ENCODE peak calls at places on chromosomes 2 and 18, in eight cellular contexts. T is colonic mucosa, A is ovary, Y is pancreas, G is heart left ventricle, E is gastrocnemius medialis, X is hepatocyte, U is GM23338. O is an unnamed sample.

GRCh38 chr2:110153416-110153815 is 37.8 kb upstream of the MALL start:
- DNase-seq in T (no peak), A (no peak), Y (no peak), G (no peak), E (no peak), X (no peak), U (no peak), O (no peak)

GRCh38 chr2:234091432-234091879 is 41.0 kb downstream of the SPP2 start:
- DNase-seq in T (no peak), A (no peak), Y (no peak), G (no peak), E (no peak), X (no peak), U (peak), O (no peak)

GRCh38 chr18:12921178-12921577 is 26.6 kb upstream of the SEH1L start:
- DNase-seq in T (no peak), A (no peak), Y (no peak), G (no peak), E (no peak), X (no peak), U (no peak), O (no peak)

GRCh38 chr2:937530-937929 is 13.1 kb upstream of the SNTG2 start:
- DNase-seq in T (no peak), A (no peak), Y (no peak), G (no peak), E (no peak), X (no peak), U (no peak), O (no peak)

GRCh38 chr2:183037660-183038340 is 457 bp downstream of the NCKAP1 start:
- DNase-seq in T (peak), A (peak), Y (peak), G (peak), E (peak), X (peak), U (peak), O (peak)

GRCh38 chr18:58997811-58998337 is 133.2 kb downstream of the ZNF532 start:
- DNase-seq in T (no peak), A (no peak), Y (no peak), G (peak), E (peak), X (no peak), U (no peak), O (no peak)

GRCh38 chr2:107430596-107431266 is 396.0 kb upstream of the RGPD4 start:
- DNase-seq in T (no peak), A (no peak), Y (no peak), G (no peak), E (no peak), X (no peak), U (no peak), O (no peak)

GRCh38 chr18:23569299-23570063 is 16.8 kb downstream of the NPC1 start:
- DNase-seq in T (no peak), A (no peak), Y (no peak), G (no peak), E (no peak), X (no peak), U (no peak), O (no peak)

GRCh38 chr18:78904179-78904531 is 75.5 kb upstream of the SALL3 start:
- DNase-seq in T (no peak), A (no peak), Y (no peak), G (no peak), E (no peak), X (no peak), U (no peak), O (no peak)

GRCh38 chr18:74040459-74041332 is 106.9 kb downstream of the FBXO15 start:
- DNase-seq in T (peak), A (no peak), Y (peak), G (no peak), E (no peak), X (peak), U (peak), O (peak)

GRCh38 chr2:55415300-55415699 is 4.4 kb downstream of the CCDC88A start:
- DNase-seq in T (no peak), A (no peak), Y (no peak), G (no peak), E (no peak), X (no peak), U (no peak), O (no peak)

GRCh38 chr2:216424305-216424704 is 12.0 kb downstream of the SMARCAL1 start:
- DNase-seq in T (no peak), A (no peak), Y (no peak), G (no peak), E (no peak), X (no peak), U (no peak), O (no peak)

GRCh38 chr2:152456262-152456661 is 121.3 kb downstream of the FMNL2 start:
- DNase-seq in T (no peak), A (no peak), Y (no peak), G (no peak), E (no peak), X (no peak), U (no peak), O (no peak)

GRCh38 chr2:234422242-234422641 is 74.6 kb downstream of the ARL4C start:
- DNase-seq in T (no peak), A (no peak), Y (no peak), G (no peak), E (no peak), X (peak), U (no peak), O (no peak)

GRCh38 chr2:3547915-3548314 is 10.2 kb downstream of the RNASEH1 start:
- DNase-seq in T (no peak), A (no peak), Y (no peak), G (no peak), E (no peak), X (no peak), U (no peak), O (no peak)

GRCh38 chr2:152335016-152335850 is at the start of gene FMNL2:
- DNase-seq in T (peak), A (peak), Y (peak), G (peak), E (peak), X (peak), U (peak), O (peak)

GRCh38 chr2:29990112-29990511 is 68.7 kb upstream of the ALK start:
- DNase-seq in T (no peak), A (no peak), Y (no peak), G (no peak), E (no peak), X (no peak), U (no peak), O (no peak)

GRCh38 chr18:46502444-46502843 is 154.6 kb downstream of the LOXHD1 start:
- DNase-seq in T (no peak), A (no peak), Y (no peak), G (no peak), E (no peak), X (peak), U (peak), O (peak)

GRCh38 chr2:3349211-3349693 is 28.4 kb downstream of the EIPR1 start:
- DNase-seq in T (no peak), A (no peak), Y (no peak), G (no peak), E (no peak), X (no peak), U (no peak), O (no peak)

GRCh38 chr2:224958466-224958857 is 83.8 kb downstream of the DOCK10 start:
- DNase-seq in T (no peak), A (no peak), Y (no peak), G (no peak), E (no peak), X (peak), U (no peak), O (no peak)

GRCh38 chr2:59885536-59885935 is 667.9 kb downstream of the BCL11A start:
- DNase-seq in T (no peak), A (no peak), Y (no peak), G (no peak), E (no peak), X (no peak), U (peak), O (no peak)

GRCh38 chr2:195659114-195659513 is 2.1 kb downstream of the SLC39A10 start:
- DNase-seq in T (no peak), A (no peak), Y (no peak), G (no peak), E (no peak), X (no peak), U (no peak), O (no peak)

GRCh38 chr2:225543626-225544025 is 144.1 kb downstream of the NYAP2 start:
- DNase-seq in T (no peak), A (no peak), Y (no peak), G (no peak), E (no peak), X (no peak), U (no peak), O (no peak)

GRCh38 chr2:127679680-127680361 is 4.5 kb upstream of the LIMS2 start:
- DNase-seq in T (no peak), A (no peak), Y (no peak), G (no peak), E (no peak), X (no peak), U (no peak), O (no peak)
- H3K27ac ChIP-seq in T (no peak), A (no peak), Y (no peak), G (peak), E (no peak), X (no peak), U (no peak), O (no peak)

DNA sequence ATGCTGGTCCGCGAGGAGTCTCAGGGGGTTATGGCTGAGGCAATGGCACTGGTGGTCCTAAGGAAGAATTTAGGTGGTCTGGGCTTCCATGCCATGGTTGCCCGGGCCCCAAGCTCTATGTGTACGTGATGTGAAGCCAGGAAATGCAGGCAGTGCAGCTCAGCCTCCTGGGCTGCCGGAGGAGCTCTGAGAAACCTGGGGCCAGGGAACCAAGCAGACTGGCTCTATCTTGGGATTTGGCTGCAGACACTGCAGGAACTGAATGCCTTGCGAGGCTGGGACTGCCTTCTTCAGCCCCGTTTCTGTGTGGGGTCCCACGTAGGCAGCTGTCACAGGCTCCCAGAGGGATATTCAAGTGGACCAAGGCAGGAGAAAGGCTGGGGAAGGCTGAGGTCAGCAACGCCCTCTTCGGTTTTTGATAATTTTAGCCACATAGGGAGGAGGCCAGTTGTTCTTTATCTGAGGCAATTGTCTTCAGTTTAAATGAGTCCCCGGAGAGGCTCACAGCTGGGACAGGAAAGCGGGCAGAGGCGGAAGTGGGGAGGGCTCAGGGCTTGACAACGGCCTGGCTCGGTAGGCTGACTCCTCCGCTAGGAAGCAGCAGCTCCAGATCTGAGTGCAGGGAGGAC is 77.7 kb downstream of the RHOB start:
- DNase-seq in T (no peak), A (no peak), Y (no peak), G (peak), E (no peak), X (no peak), U (no peak), O (no peak)
- H3K4me3 ChIP-seq in T (no peak), A (no peak), Y (no peak), G (no peak), E (no peak), X (no peak), U (no peak), O (peak)

GRCh38 chr2:46333912-46334311 is 36.7 kb downstream of the EPAS1 start:
- DNase-seq in T (no peak), A (no peak), Y (no peak), G (no peak), E (no peak), X (no peak), U (peak), O (no peak)

GRCh38 chr2:46336560-46336959 is 39.4 kb downstream of the EPAS1 start:
- DNase-seq in T (no peak), A (no peak), Y (no peak), G (no peak), E (no peak), X (no peak), U (no peak), O (no peak)

GRCh38 chr2:46334389-46335345 is 37.5 kb downstream of the EPAS1 start:
- DNase-seq in T (no peak), A (no peak), Y (no peak), G (no peak), E (no peak), X (no peak), U (peak), O (no peak)

GRCh38 chr2:46335966-46336436 is 38.8 kb downstream of the EPAS1 start:
- DNase-seq in T (peak), A (no peak), Y (no peak), G (no peak), E (no peak), X (peak), U (no peak), O (no peak)

GRCh38 chr2:46335404-46335965 is 38.3 kb downstream of the EPAS1 start:
- DNase-seq in T (peak), A (peak), Y (no peak), G (peak), E (no peak), X (peak), U (peak), O (peak)
- H3K27ac ChIP-seq in T (peak), A (peak), Y (peak), G (peak), E (peak), X (peak), U (no peak), O (no peak)

GRCh38 chr2:150293771-150294170 is 193.7 kb downstream of the RND3 start:
- DNase-seq in T (no peak), A (no peak), Y (no peak), G (no peak), E (no peak), X (no peak), U (no peak), O (no peak)
- H3K4me3 ChIP-seq in T (no peak), A (no peak), Y (no peak), G (no peak), E (no peak), X (no peak), U (no peak), O (no peak)

DNA sequence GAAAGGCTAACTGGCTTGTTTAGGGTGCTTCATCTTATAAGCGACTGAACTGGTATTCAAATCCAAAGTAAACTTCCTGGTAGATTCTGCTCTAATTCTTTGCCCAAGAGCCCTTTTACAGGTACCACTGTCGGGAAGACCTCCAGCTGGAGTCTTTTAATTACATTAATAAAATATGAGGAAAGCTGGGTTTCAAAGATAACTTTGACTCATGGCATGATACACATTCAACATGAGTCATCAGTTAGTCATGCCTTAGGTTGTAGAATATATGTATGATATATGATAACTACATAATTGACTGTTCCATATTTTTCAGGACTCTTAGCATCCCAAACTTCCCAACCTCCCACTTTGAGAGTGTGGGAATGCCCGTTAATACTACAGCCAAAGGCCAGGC is 32.3 kb downstream of the ZCCHC2 start:
- DNase-seq in T (no peak), A (no peak), Y (no peak), G (no peak), E (no peak), X (no peak), U (no peak), O (no peak)
- H3K27ac ChIP-seq in T (no peak), A (no peak), Y (no peak), G (no peak), E (peak), X (no peak), U (no peak), O (no peak)

DNA sequence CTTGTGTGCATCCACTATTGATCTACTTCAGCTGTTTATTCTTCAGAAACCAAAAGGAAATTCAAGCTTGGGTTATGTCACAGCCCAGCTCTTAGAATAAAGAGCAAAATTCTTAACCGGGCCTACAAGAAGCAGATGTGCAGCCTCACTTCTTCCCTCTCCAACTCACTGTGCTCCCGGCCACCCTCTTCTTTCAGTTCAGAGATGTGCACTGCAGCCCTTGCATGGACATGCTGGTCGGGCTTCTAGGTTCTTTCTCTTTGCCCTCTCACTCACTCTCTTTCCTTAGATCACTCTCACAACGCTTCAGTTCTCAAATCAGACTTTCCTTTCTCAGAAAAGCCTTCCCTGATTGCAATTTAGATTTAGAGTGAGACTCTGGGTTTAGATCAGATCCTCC is 104.1 kb downstream of the CHN1 start:
- DNase-seq in T (no peak), A (no peak), Y (no peak), G (peak), E (no peak), X (peak), U (no peak), O (no peak)
- H3K4me3 ChIP-seq in T (no peak), A (no peak), Y (no peak), G (no peak), E (no peak), X (no peak), U (no peak), O (no peak)

DNA sequence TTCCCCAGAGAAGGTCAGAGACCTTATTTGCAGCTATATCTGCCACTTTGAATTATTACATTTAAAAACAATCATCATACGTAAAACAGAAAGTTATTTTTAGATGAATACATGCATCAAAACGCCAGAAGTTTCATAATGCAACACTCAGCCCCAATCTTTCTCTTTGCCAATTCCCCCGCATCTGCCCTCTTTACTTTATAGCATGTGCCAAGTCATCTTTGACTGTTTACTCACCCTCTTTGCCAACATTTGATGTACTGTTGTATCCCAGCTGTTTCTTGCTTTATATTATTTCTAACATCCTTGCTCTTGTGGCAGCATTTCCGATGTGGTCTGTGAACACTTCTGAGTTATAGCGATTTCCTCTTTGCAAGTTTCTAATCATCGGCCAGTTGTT is 86.2 kb downstream of the CRIM1 start:
- DNase-seq in T (no peak), A (no peak), Y (no peak), G (no peak), E (no peak), X (no peak), U (no peak), O (no peak)
- H3K27ac ChIP-seq in T (no peak), A (no peak), Y (no peak), G (peak), E (peak), X (no peak), U (no peak), O (no peak)

GRCh38 chr18:45280486-45281263 is 334.6 kb upstream of the SLC14A2 start:
- DNase-seq in T (no peak), A (no peak), Y (no peak), G (no peak), E (no peak), X (no peak), U (no peak), O (no peak)

GRCh38 chr18:45275367-45276113 is 339.7 kb upstream of the SLC14A2 start:
- DNase-seq in T (no peak), A (no peak), Y (no peak), G (no peak), E (no peak), X (peak), U (peak), O (no peak)

GRCh38 chr18:45276878-45277277 is 338.4 kb upstream of the SLC14A2 start:
- DNase-seq in T (no peak), A (no peak), Y (no peak), G (no peak), E (no peak), X (no peak), U (no peak), O (no peak)

GRCh38 chr18:45274026-45274425 is 341.2 kb upstream of the SLC14A2 start:
- DNase-seq in T (no peak), A (no peak), Y (no peak), G (no peak), E (no peak), X (no peak), U (no peak), O (no peak)

DNA sequence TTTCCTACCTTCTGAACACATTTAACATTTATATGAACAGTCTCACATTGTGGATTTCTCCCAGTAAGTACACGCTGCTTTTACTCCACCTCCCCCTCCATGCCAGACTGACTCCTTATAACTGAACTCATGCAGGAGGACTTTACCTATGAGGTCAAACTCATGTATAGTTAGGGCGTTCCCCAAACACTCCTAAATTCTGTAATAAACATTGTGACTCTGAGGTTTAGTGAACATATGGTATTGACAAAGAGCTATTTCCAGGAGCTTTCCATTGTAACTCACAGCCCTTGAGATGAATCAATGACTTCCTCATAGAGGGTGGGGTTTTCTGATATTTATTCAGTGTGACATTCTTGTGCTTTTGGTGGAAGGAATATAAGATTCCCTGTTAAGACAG is 337.4 kb upstream of the SLC14A2 start:
- DNase-seq in T (peak), A (no peak), Y (no peak), G (no peak), E (no peak), X (no peak), U (no peak), O (no peak)
- H3K4me3 ChIP-seq in T (no peak), A (no peak), Y (no peak), G (no peak), E (no peak), X (no peak), U (no peak), O (no peak)

DNA sequence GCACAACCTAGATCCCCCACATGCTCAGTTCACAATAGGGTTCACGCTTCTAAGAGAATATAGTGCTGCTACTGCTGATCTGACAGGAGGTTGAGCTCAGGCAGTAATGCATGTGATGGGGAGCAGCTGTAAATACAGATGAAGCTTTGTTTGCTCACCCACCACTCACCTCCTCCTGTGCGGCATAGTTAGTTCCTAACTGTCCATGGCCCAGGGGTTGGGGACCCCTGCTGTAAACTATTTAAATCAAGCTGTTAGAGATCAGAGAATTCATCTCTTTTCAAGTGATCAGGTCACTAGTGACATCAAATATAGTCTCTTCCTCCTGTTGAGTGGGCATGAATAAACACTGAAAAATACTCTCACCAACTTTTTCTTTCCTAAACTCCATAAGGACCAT is 88.7 kb upstream of the ACVR2A start:
- DNase-seq in T (no peak), A (no peak), Y (no peak), G (no peak), E (no peak), X (no peak), U (no peak), O (no peak)
- H3K27ac ChIP-seq in T (no peak), A (no peak), Y (no peak), G (no peak), E (no peak), X (no peak), U (no peak), O (no peak)

O was measured in neuronal stem cell.